ENCODE peak calls at places on chromosomes 5 and 9, in nine cellular contexts. One of them, this sample, is unnamed.
A peak's percentile ranks its signal among the peaks of the same experiment; 100 is the strongest.

GRCh38 chr9:84953797-84954695 is 284.5 kb downstream of the NTRK2 start:
- DNase-seq in psoas muscle: peak; percentile 86
- DNase-seq in fibroblast of lung: peak; percentile 46
- DNase-seq in lung: peak; percentile 77
- DNase-seq in SK-N-SH: peak; percentile 85
- DNase-seq in lower lobe of right lung: peak; percentile 75
- DNase-seq in left lung: peak; percentile 87
- DNase-seq in effector memory CD4-positive, alpha-beta T cell: peak; percentile 10
- DNase-seq in H1: peak; percentile 56
- DNase-seq in this sample: peak; percentile 80

GRCh38 chr9:2857564-2858198 is 13.8 kb upstream of the PUM3 start:
- DNase-seq in fibroblast of lung: peak; percentile 53
- DNase-seq in SK-N-SH: peak; percentile 76
- DNase-seq in lung: peak; percentile 74
- DNase-seq in H1: no peak
- DNase-seq in left lung: no peak
- DNase-seq in effector memory CD4-positive, alpha-beta T cell: peak; percentile 46
- DNase-seq in lower lobe of right lung: no peak
- DNase-seq in psoas muscle: no peak
- DNase-seq in this sample: peak; percentile 89

GRCh38 chr5:16690243-16690839 is 73.5 kb upstream of the RETREG1 start:
- DNase-seq in left lung: no peak
- DNase-seq in lower lobe of right lung: no peak
- DNase-seq in fibroblast of lung: peak; percentile 29
- DNase-seq in psoas muscle: no peak
- DNase-seq in SK-N-SH: peak; percentile 76
- DNase-seq in H1: no peak
- DNase-seq in lung: no peak
- DNase-seq in effector memory CD4-positive, alpha-beta T cell: no peak
- DNase-seq in this sample: peak; percentile 22

GRCh38 chr5:150644496-150644895 is 4.0 kb downstream of the SYNPO start:
- DNase-seq in effector memory CD4-positive, alpha-beta T cell: no peak
- DNase-seq in H1: no peak
- DNase-seq in lung: no peak
- DNase-seq in SK-N-SH: peak; percentile 85
- DNase-seq in psoas muscle: no peak
- DNase-seq in left lung: no peak
- DNase-seq in lower lobe of right lung: no peak
- DNase-seq in fibroblast of lung: no peak
- DNase-seq in this sample: no peak

GRCh38 chr5:174608631-174609097 is 115.7 kb upstream of the MSX2 start:
- DNase-seq in fibroblast of lung: peak; percentile 63
- DNase-seq in lung: peak; percentile 68
- DNase-seq in lower lobe of right lung: peak; percentile 85
- DNase-seq in psoas muscle: peak; percentile 61
- DNase-seq in left lung: peak; percentile 81
- DNase-seq in SK-N-SH: peak; percentile 42
- DNase-seq in H1: no peak
- DNase-seq in effector memory CD4-positive, alpha-beta T cell: no peak
- DNase-seq in this sample: peak; percentile 14

GRCh38 chr5:134438641-134439621 is 27.2 kb upstream of the CDKN2AIPNL start:
- DNase-seq in psoas muscle: peak; percentile 89
- DNase-seq in SK-N-SH: no peak
- DNase-seq in fibroblast of lung: peak; percentile 96
- DNase-seq in lung: peak; percentile 95
- DNase-seq in effector memory CD4-positive, alpha-beta T cell: no peak
- DNase-seq in lower lobe of right lung: peak; percentile 88
- DNase-seq in left lung: peak; percentile 76
- DNase-seq in H1: peak; percentile 76
- DNase-seq in this sample: peak; percentile 78

GRCh38 chr9:37466037-37466709 is 923 bp upstream of the ZBTB5 start:
- DNase-seq in lower lobe of right lung: peak; percentile 75
- DNase-seq in lung: peak; percentile 63
- DNase-seq in fibroblast of lung: peak; percentile 81
- DNase-seq in left lung: peak; percentile 89
- DNase-seq in H1: peak; percentile 43
- DNase-seq in SK-N-SH: peak; percentile 66
- DNase-seq in effector memory CD4-positive, alpha-beta T cell: peak; percentile 12
- DNase-seq in psoas muscle: peak; percentile 88
- DNase-seq in this sample: peak; percentile 23

GRCh38 chr5:41707853-41708603 is 162.2 kb downstream of the OXCT1 start:
- DNase-seq in fibroblast of lung: peak; percentile 41
- DNase-seq in H1: no peak
- DNase-seq in effector memory CD4-positive, alpha-beta T cell: no peak
- DNase-seq in lower lobe of right lung: no peak
- DNase-seq in lung: no peak
- DNase-seq in psoas muscle: no peak
- DNase-seq in left lung: no peak
- DNase-seq in SK-N-SH: peak; percentile 15
- DNase-seq in this sample: no peak

GRCh38 chr5:73911761-73912393 is 285.9 kb downstream of the ARHGEF28 start:
- DNase-seq in lower lobe of right lung: no peak
- DNase-seq in SK-N-SH: no peak
- DNase-seq in lung: no peak
- DNase-seq in H1: no peak
- DNase-seq in fibroblast of lung: peak; percentile 55
- DNase-seq in psoas muscle: no peak
- DNase-seq in effector memory CD4-positive, alpha-beta T cell: no peak
- DNase-seq in left lung: no peak
- DNase-seq in this sample: no peak

DNA sequence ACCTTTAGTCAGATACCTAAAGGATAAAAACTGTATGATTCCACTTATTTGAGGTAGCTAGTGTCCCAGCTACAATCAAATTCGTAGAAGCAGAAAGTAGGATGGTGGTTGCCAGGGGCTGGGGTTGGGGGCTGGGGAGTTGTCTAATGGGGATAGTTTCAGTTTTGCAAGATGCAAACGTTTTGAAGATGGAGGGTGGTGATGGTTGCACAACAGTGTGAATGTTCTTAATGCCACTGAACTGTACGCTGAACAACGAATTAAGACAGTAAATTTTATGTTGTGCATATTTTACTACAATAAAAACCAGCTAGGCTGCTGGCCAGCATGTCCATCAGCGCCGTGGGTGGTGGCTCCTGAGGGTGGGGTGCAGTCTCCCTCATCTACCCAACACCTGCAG is 137.8 kb downstream of the GADD45G start:
- DNase-seq in effector memory CD4-positive, alpha-beta T cell: no peak
- DNase-seq in fibroblast of lung: no peak
- DNase-seq in psoas muscle: no peak
- DNase-seq in H1: no peak
- DNase-seq in left lung: no peak
- DNase-seq in lung: no peak
- DNase-seq in SK-N-SH: no peak
- DNase-seq in lower lobe of right lung: no peak
- DNase-seq in this sample: no peak
- H3K4me1 ChIP-seq in effector memory CD4-positive, alpha-beta T cell: peaks cover 62% of the 10 kb centered on the region
- H3K4me1 ChIP-seq in fibroblast of lung: no peaks in the 10 kb centered on the region
- H3K4me1 ChIP-seq in psoas muscle: peaks cover 21% of the 10 kb centered on the region
- H3K4me1 ChIP-seq in H1: peaks cover 2% of the 10 kb centered on the region
- H3K4me1 ChIP-seq in left lung: peaks cover 9% of the 10 kb centered on the region
- H3K4me1 ChIP-seq in lung: peaks cover 3% of the 10 kb centered on the region
- H3K4me1 ChIP-seq in SK-N-SH: peaks cover 53% of the 10 kb centered on the region
- H3K4me1 ChIP-seq in lower lobe of right lung: peaks cover 11% of the 10 kb centered on the region
- H3K4me1 ChIP-seq in this sample: no peaks in the 10 kb centered on the region

GRCh38 chr9:134126373-134126772 is 9.5 kb upstream of the WDR5 start:
- DNase-seq in lower lobe of right lung: no peak
- DNase-seq in H1: no peak
- DNase-seq in lung: no peak
- DNase-seq in effector memory CD4-positive, alpha-beta T cell: no peak
- DNase-seq in SK-N-SH: no peak
- DNase-seq in psoas muscle: peak; percentile 16
- DNase-seq in fibroblast of lung: no peak
- DNase-seq in left lung: peak; percentile 61
- DNase-seq in this sample: no peak

GRCh38 chr9:134125413-134126095 is 10.3 kb upstream of the WDR5 start:
- DNase-seq in H1: no peak
- DNase-seq in fibroblast of lung: no peak
- DNase-seq in lower lobe of right lung: no peak
- DNase-seq in SK-N-SH: no peak
- DNase-seq in psoas muscle: peak; percentile 53
- DNase-seq in effector memory CD4-positive, alpha-beta T cell: no peak
- DNase-seq in left lung: peak; percentile 61
- DNase-seq in lung: no peak
- DNase-seq in this sample: no peak

GRCh38 chr9:134128727-134129679 is 6.9 kb upstream of the WDR5 start:
- DNase-seq in effector memory CD4-positive, alpha-beta T cell: no peak
- DNase-seq in psoas muscle: peak; percentile 73
- DNase-seq in H1: no peak
- DNase-seq in fibroblast of lung: no peak
- DNase-seq in lung: no peak
- DNase-seq in left lung: peak; percentile 56
- DNase-seq in lower lobe of right lung: no peak
- DNase-seq in SK-N-SH: no peak
- DNase-seq in this sample: peak; percentile 57

GRCh38 chr9:134127616-134128015 is 8.3 kb upstream of the WDR5 start:
- DNase-seq in fibroblast of lung: no peak
- DNase-seq in psoas muscle: no peak
- DNase-seq in effector memory CD4-positive, alpha-beta T cell: no peak
- DNase-seq in SK-N-SH: no peak
- DNase-seq in lower lobe of right lung: no peak
- DNase-seq in H1: no peak
- DNase-seq in left lung: peak; percentile 28
- DNase-seq in lung: no peak
- DNase-seq in this sample: no peak

GRCh38 chr9:134127065-134127580 is 8.8 kb upstream of the WDR5 start:
- DNase-seq in H1: no peak
- DNase-seq in SK-N-SH: no peak
- DNase-seq in lung: no peak
- DNase-seq in left lung: peak; percentile 55
- DNase-seq in psoas muscle: peak; percentile 40
- DNase-seq in lower lobe of right lung: no peak
- DNase-seq in effector memory CD4-positive, alpha-beta T cell: no peak
- DNase-seq in fibroblast of lung: no peak
- DNase-seq in this sample: no peak
- H3K27me3 ChIP-seq in H1: no peaks in the 10 kb centered on the region
- H3K27me3 ChIP-seq in SK-N-SH: no peaks in the 10 kb centered on the region
- H3K27me3 ChIP-seq in lung: no peaks in the 10 kb centered on the region
- H3K27me3 ChIP-seq in left lung: no peaks in the 10 kb centered on the region
- H3K27me3 ChIP-seq in psoas muscle: no peaks in the 10 kb centered on the region
- H3K27me3 ChIP-seq in lower lobe of right lung: no peaks in the 10 kb centered on the region
- H3K27me3 ChIP-seq in effector memory CD4-positive, alpha-beta T cell: no peaks in the 10 kb centered on the region
- H3K27me3 ChIP-seq in fibroblast of lung: no peaks in the 10 kb centered on the region
- H3K27me3 ChIP-seq in this sample: no peaks in the 10 kb centered on the region

GRCh38 chr5:103467831-103468230 is 94.8 kb downstream of the NUDT12 start:
- DNase-seq in H1: no peak
- DNase-seq in fibroblast of lung: no peak
- DNase-seq in lung: no peak
- DNase-seq in lower lobe of right lung: no peak
- DNase-seq in psoas muscle: no peak
- DNase-seq in effector memory CD4-positive, alpha-beta T cell: no peak
- DNase-seq in left lung: no peak
- DNase-seq in SK-N-SH: no peak
- DNase-seq in this sample: no peak

GRCh38 chr5:103464801-103465484 is 97.6 kb downstream of the NUDT12 start:
- DNase-seq in left lung: no peak
- DNase-seq in fibroblast of lung: no peak
- DNase-seq in SK-N-SH: no peak
- DNase-seq in effector memory CD4-positive, alpha-beta T cell: no peak
- DNase-seq in H1: no peak
- DNase-seq in psoas muscle: no peak
- DNase-seq in lower lobe of right lung: no peak
- DNase-seq in lung: no peak
- DNase-seq in this sample: no peak

GRCh38 chr5:103466494-103466893 is 96.1 kb downstream of the NUDT12 start:
- DNase-seq in left lung: no peak
- DNase-seq in lower lobe of right lung: no peak
- DNase-seq in fibroblast of lung: peak; percentile 55
- DNase-seq in lung: no peak
- DNase-seq in H1: no peak
- DNase-seq in psoas muscle: no peak
- DNase-seq in effector memory CD4-positive, alpha-beta T cell: no peak
- DNase-seq in SK-N-SH: no peak
- DNase-seq in this sample: no peak

GRCh38 chr5:103469288-103470065 is 93.1 kb downstream of the NUDT12 start:
- DNase-seq in SK-N-SH: no peak
- DNase-seq in fibroblast of lung: peak; percentile 50
- DNase-seq in left lung: no peak
- DNase-seq in lower lobe of right lung: no peak
- DNase-seq in effector memory CD4-positive, alpha-beta T cell: no peak
- DNase-seq in H1: no peak
- DNase-seq in psoas muscle: no peak
- DNase-seq in lung: no peak
- DNase-seq in this sample: no peak

GRCh38 chr5:103465891-103466290 is 96.7 kb downstream of the NUDT12 start:
- DNase-seq in lower lobe of right lung: no peak
- DNase-seq in psoas muscle: no peak
- DNase-seq in fibroblast of lung: no peak
- DNase-seq in SK-N-SH: no peak
- DNase-seq in H1: no peak
- DNase-seq in left lung: no peak
- DNase-seq in effector memory CD4-positive, alpha-beta T cell: no peak
- DNase-seq in lung: no peak
- DNase-seq in this sample: no peak
- H3K4me1 ChIP-seq in lower lobe of right lung: no peaks in the 10 kb centered on the region
- H3K4me1 ChIP-seq in psoas muscle: peaks cover 19% of the 10 kb centered on the region
- H3K4me1 ChIP-seq in fibroblast of lung: peaks cover 6% of the 10 kb centered on the region
- H3K4me1 ChIP-seq in SK-N-SH: peaks cover 5% of the 10 kb centered on the region
- H3K4me1 ChIP-seq in H1: no peaks in the 10 kb centered on the region
- H3K4me1 ChIP-seq in left lung: no peaks in the 10 kb centered on the region
- H3K4me1 ChIP-seq in effector memory CD4-positive, alpha-beta T cell: no peaks in the 10 kb centered on the region
- H3K4me1 ChIP-seq in lung: no peaks in the 10 kb centered on the region
- H3K4me1 ChIP-seq in this sample: no peaks in the 10 kb centered on the region

GRCh38 chr9:109880276-109881169 is 100.5 kb downstream of the PALM2AKAP2 start:
- DNase-seq in lower lobe of right lung: no peak
- DNase-seq in H1: peak; percentile 39
- DNase-seq in left lung: no peak
- DNase-seq in SK-N-SH: peak; percentile 28
- DNase-seq in psoas muscle: no peak
- DNase-seq in fibroblast of lung: peak; percentile 37
- DNase-seq in effector memory CD4-positive, alpha-beta T cell: no peak
- DNase-seq in lung: no peak
- DNase-seq in this sample: no peak

GRCh38 chr9:109870365-109870764 is 90.4 kb downstream of the PALM2AKAP2 start:
- DNase-seq in psoas muscle: no peak
- DNase-seq in left lung: no peak
- DNase-seq in fibroblast of lung: no peak
- DNase-seq in effector memory CD4-positive, alpha-beta T cell: no peak
- DNase-seq in lower lobe of right lung: no peak
- DNase-seq in lung: no peak
- DNase-seq in H1: no peak
- DNase-seq in SK-N-SH: no peak
- DNase-seq in this sample: no peak

GRCh38 chr9:109875495-109875894 is 95.5 kb downstream of the PALM2AKAP2 start:
- DNase-seq in fibroblast of lung: no peak
- DNase-seq in psoas muscle: no peak
- DNase-seq in lung: no peak
- DNase-seq in effector memory CD4-positive, alpha-beta T cell: no peak
- DNase-seq in H1: no peak
- DNase-seq in SK-N-SH: no peak
- DNase-seq in left lung: no peak
- DNase-seq in lower lobe of right lung: no peak
- DNase-seq in this sample: no peak
- H3K27me3 ChIP-seq in fibroblast of lung: no peaks in the 10 kb centered on the region
- H3K27me3 ChIP-seq in psoas muscle: no peaks in the 10 kb centered on the region
- H3K27me3 ChIP-seq in lung: no peaks in the 10 kb centered on the region
- H3K27me3 ChIP-seq in effector memory CD4-positive, alpha-beta T cell: no peaks in the 10 kb centered on the region
- H3K27me3 ChIP-seq in H1: no peaks in the 10 kb centered on the region
- H3K27me3 ChIP-seq in SK-N-SH: no peaks in the 10 kb centered on the region
- H3K27me3 ChIP-seq in left lung: no peaks in the 10 kb centered on the region
- H3K27me3 ChIP-seq in lower lobe of right lung: no peaks in the 10 kb centered on the region
- H3K27me3 ChIP-seq in this sample: no peaks in the 10 kb centered on the region

GRCh38 chr9:131409458-131409992 is 15.6 kb downstream of the PRRC2B start:
- DNase-seq in H1: no peak
- DNase-seq in lower lobe of right lung: no peak
- DNase-seq in fibroblast of lung: no peak
- DNase-seq in SK-N-SH: no peak
- DNase-seq in psoas muscle: no peak
- DNase-seq in left lung: no peak
- DNase-seq in lung: no peak
- DNase-seq in effector memory CD4-positive, alpha-beta T cell: no peak
- DNase-seq in this sample: no peak
- H3K4me1 ChIP-seq in H1: peaks cover 49% of the 10 kb centered on the region
- H3K4me1 ChIP-seq in lower lobe of right lung: peaks cover 75% of the 10 kb centered on the region
- H3K4me1 ChIP-seq in fibroblast of lung: peaks cover 35% of the 10 kb centered on the region
- H3K4me1 ChIP-seq in SK-N-SH: peaks cover 42% of the 10 kb centered on the region
- H3K4me1 ChIP-seq in psoas muscle: peaks cover 78% of the 10 kb centered on the region
- H3K4me1 ChIP-seq in left lung: peaks cover 76% of the 10 kb centered on the region
- H3K4me1 ChIP-seq in lung: peaks cover 48% of the 10 kb centered on the region
- H3K4me1 ChIP-seq in effector memory CD4-positive, alpha-beta T cell: peaks cover 66% of the 10 kb centered on the region
- H3K4me1 ChIP-seq in this sample: peaks cover 62% of the 10 kb centered on the region